ENCODE peak calls at places on chromosome 15, in eight cellular contexts. O, R, S, Z, K, V, L and H are unnamed samples.

GRCh38 chr15:48925714-48926223 is 38.0 kb downstream of the SHC4 start:
- DNase-seq in O (peak), V (peak), L (peak), K (peak), S (no peak), Z (no peak), R (no peak), H (peak)

GRCh38 chr15:40471105-40471777 is 457 bp downstream of the CHST14 start:
- DNase-seq in V (peak), L (peak), Z (peak), O (no peak), K (no peak), S (no peak), R (peak), H (no peak)

GRCh38 chr15:25783607-25784131 is 79.5 kb downstream of the ATP10A start:
- DNase-seq in L (peak), O (peak), R (no peak), V (peak), S (no peak), K (no peak), Z (no peak), H (peak)

GRCh38 chr15:94086360-94086759 is 145.0 kb upstream of the MCTP2 start:
- DNase-seq in S (no peak), L (peak), V (no peak), O (peak), K (no peak), Z (no peak), R (no peak), H (no peak)

GRCh38 chr15:74441248-74441939 is 7.6 kb upstream of the SEMA7A start:
- DNase-seq in O (no peak), V (no peak), K (no peak), S (no peak), L (no peak), R (no peak), Z (no peak), H (no peak)

GRCh38 chr15:55253580-55253979 is 36.0 kb downstream of the RAB27A start:
- DNase-seq in L (peak), K (no peak), O (peak), R (no peak), Z (no peak), S (no peak), V (peak), H (no peak)

GRCh38 chr15:48541659-48542334 is 103.7 kb downstream of the FBN1 start:
- DNase-seq in R (peak), S (no peak), K (no peak), L (peak), O (peak), V (peak), Z (no peak), H (peak)

GRCh38 chr15:92901053-92901761 is 1.1 kb downstream of the CHD2 start:
- DNase-seq in R (no peak), Z (no peak), O (no peak), S (no peak), V (no peak), K (no peak), L (peak), H (no peak)

GRCh38 chr15:93052090-93052892 is 36.7 kb downstream of the RGMA start:
- DNase-seq in L (no peak), V (no peak), R (no peak), S (no peak), Z (no peak), K (no peak), O (no peak), H (no peak)

GRCh38 chr15:26771917-26772587 is 814 bp downstream of the GABRB3 start:
- DNase-seq in O (no peak), K (no peak), S (no peak), L (no peak), R (no peak), V (no peak), Z (no peak), H (no peak)

GRCh38 chr15:88126695-88127476 is 129.7 kb downstream of the NTRK3 start:
- DNase-seq in L (no peak), V (no peak), Z (no peak), S (no peak), O (no peak), K (no peak), R (no peak), H (no peak)

GRCh38 chr15:74127954-74128784 is 2.2 kb upstream of the ISLR2 start:
- DNase-seq in S (no peak), O (no peak), K (no peak), V (peak), R (no peak), Z (no peak), L (peak), H (no peak)

GRCh38 chr15:76866008-76866407 is 39.1 kb downstream of the SCAPER start:
- DNase-seq in R (peak), K (no peak), S (no peak), Z (peak), O (peak), L (peak), V (peak), H (no peak)

GRCh38 chr15:62950455-62950854 is 92.1 kb upstream of the TPM1 start:
- DNase-seq in S (no peak), Z (no peak), O (no peak), R (no peak), K (no peak), L (no peak), V (no peak), H (no peak)

GRCh38 chr15:72423256-72423655 is 25.2 kb downstream of the TMEM202 start:
- DNase-seq in K (no peak), O (peak), V (no peak), R (no peak), S (no peak), L (no peak), Z (no peak), H (peak)

GRCh38 chr15:73934281-73934680 is 8.0 kb downstream of the LOXL1 start:
- DNase-seq in V (no peak), Z (no peak), L (no peak), K (no peak), O (no peak), S (no peak), R (no peak), H (no peak)

GRCh38 chr15:40539030-40539429 is 25.8 kb downstream of the CCDC32 start:
- DNase-seq in R (no peak), V (no peak), O (no peak), K (no peak), S (no peak), L (no peak), Z (no peak), H (no peak)

GRCh38 chr15:91711384-91712082 is 142.0 kb upstream of the SLCO3A1 start:
- DNase-seq in V (no peak), Z (no peak), L (no peak), K (no peak), O (no peak), S (no peak), R (no peak), H (no peak)

GRCh38 chr15:98077186-98077585 is 116.7 kb downstream of the ARRDC4 start:
- DNase-seq in O (peak), L (no peak), R (no peak), S (no peak), Z (no peak), K (no peak), V (no peak), H (no peak)

GRCh38 chr15:83446904-83447708 is at the start of gene SH3GL3:
- DNase-seq in K (peak), L (peak), O (peak), R (peak), Z (peak), V (peak), S (no peak), H (no peak)

GRCh38 chr15:74314897-74315438 is 52.5 kb downstream of the CYP11A1 start:
- DNase-seq in L (no peak), K (no peak), O (no peak), S (peak), Z (peak), V (no peak), R (no peak), H (no peak)

GRCh38 chr15:36458406-36458805 is 121.0 kb upstream of the CDIN1 start:
- DNase-seq in Z (no peak), O (no peak), S (no peak), L (peak), V (peak), R (no peak), K (no peak), H (no peak)

GRCh38 chr15:100383302-100384107 is 41.7 kb upstream of the ADAMTS17 start:
- DNase-seq in L (peak), K (peak), O (peak), R (no peak), V (peak), S (peak), Z (no peak), H (no peak)

GRCh38 chr15:73677146-73677607 is 7.0 kb upstream of the CD276 start:
- DNase-seq in L (peak), Z (peak), K (peak), O (peak), S (peak), V (peak), R (peak), H (no peak)

GRCh38 chr15:39493393-39494067 is 87.3 kb upstream of the THBS1 start:
- DNase-seq in S (no peak), V (no peak), R (no peak), Z (no peak), L (no peak), O (no peak), K (no peak), H (no peak)

GRCh38 chr15:68781209-68781608 is 39.5 kb downstream of the ANP32A start:
- DNase-seq in O (no peak), V (no peak), L (no peak), S (no peak), K (no peak), R (no peak), Z (no peak), H (no peak)

GRCh38 chr15:100769975-100770340 is 109.7 kb upstream of the ALDH1A3 start:
- DNase-seq in K (no peak), S (no peak), V (no peak), Z (no peak), L (no peak), R (no peak), O (no peak), H (no peak)

GRCh38 chr15:40762919-40763800 is 708 bp upstream of the GCHFR start:
- DNase-seq in S (no peak), Z (peak), K (no peak), V (peak), L (peak), R (peak), O (peak), H (no peak)

GRCh38 chr15:49096090-49096750 is 50.0 kb upstream of the SECISBP2L start:
- DNase-seq in R (no peak), L (no peak), K (no peak), V (no peak), Z (no peak), O (no peak), S (no peak), H (no peak)

GRCh38 chr15:68303560-68304436 is 26.3 kb downstream of the FEM1B start:
- DNase-seq in S (no peak), L (no peak), K (no peak), O (peak), R (peak), Z (no peak), V (no peak), H (no peak)

GRCh38 chr15:28921925-28922711 is 36.3 kb downstream of the APBA2 start:
- DNase-seq in Z (no peak), K (no peak), S (no peak), R (no peak), V (no peak), L (no peak), O (no peak), H (no peak)
- TF ChIP-seq CTCF in Z (peak), K (peak), S (peak), R (no peak), V (no peak), L (peak), O (no peak), H (peak)

GRCh38 chr15:52020253-52021085 is 1.4 kb downstream of the MAPK6 start:
- DNase-seq in L (peak), Z (no peak), R (no peak), S (no peak), V (peak), K (no peak), O (peak), H (no peak)

GRCh38 chr15:52019394-52020252 is 604 bp downstream of the MAPK6 start:
- DNase-seq in K (no peak), R (peak), Z (peak), S (peak), V (peak), O (peak), L (peak), H (no peak)

GRCh38 chr15:52018693-52019393 is at the start of gene MAPK6:
- DNase-seq in K (peak), L (peak), V (peak), R (peak), Z (peak), O (peak), S (peak), H (no peak)

GRCh38 chr15:52021128-52021671 is 2.2 kb downstream of the MAPK6 start:
- DNase-seq in O (peak), S (peak), L (peak), Z (no peak), K (peak), R (peak), V (peak), H (peak)

GRCh38 chr15:52018244-52018643 is 775 bp upstream of the MAPK6 start:
- DNase-seq in V (no peak), K (no peak), R (no peak), O (peak), S (no peak), L (peak), Z (no peak), H (no peak)
- H3K4me3 ChIP-seq in V (no peak), K (peak), R (peak), O (peak), S (peak), L (peak), Z (peak), H (peak)

GRCh38 chr15:77904901-77905300 is 172.6 kb downstream of the TBC1D2B start:
- DNase-seq in L (no peak), R (no peak), Z (no peak), S (no peak), O (no peak), K (no peak), V (no peak), H (no peak)

GRCh38 chr15:77898811-77899730 is 178.4 kb downstream of the TBC1D2B start:
- DNase-seq in R (no peak), S (no peak), Z (no peak), V (no peak), O (no peak), L (no peak), K (no peak), H (no peak)

GRCh38 chr15:77901251-77901881 is 176.1 kb downstream of the TBC1D2B start:
- DNase-seq in O (no peak), R (no peak), Z (no peak), K (no peak), V (no peak), S (no peak), L (no peak), H (no peak)

GRCh38 chr15:77904436-77904821 is 173.1 kb downstream of the TBC1D2B start:
- DNase-seq in S (no peak), Z (no peak), O (no peak), K (no peak), R (no peak), V (no peak), L (no peak), H (no peak)

GRCh38 chr15:77901921-77902750 is 175.4 kb downstream of the TBC1D2B start:
- DNase-seq in O (no peak), L (no peak), S (no peak), K (no peak), V (no peak), Z (no peak), R (no peak), H (no peak)
- TF ChIP-seq CTCF in O (peak), L (peak), S (peak), K (peak), V (peak), Z (no peak), R (peak), H (peak)

GRCh38 chr15:58410353-58410752 is 21.4 kb upstream of the LIPC start:
- DNase-seq in K (no peak), Z (no peak), L (peak), S (peak), R (peak), O (peak), V (no peak), H (no peak)
- H3K4me3 ChIP-seq in K (no peak), Z (peak), L (peak), S (peak), R (peak), O (peak), V (peak), H (no peak)

GRCh38 chr15:89556413-89557262 is 18.6 kb upstream of the TICRR start:
- DNase-seq in K (peak), S (peak), L (peak), V (peak), R (peak), Z (no peak), O (peak), H (peak)
- TF ChIP-seq CTCF in K (peak), S (peak), L (peak), V (peak), R (peak), Z (peak), O (peak), H (peak)